ENCODE peak calls at places on chromosomes 13 and 19, in six cellular contexts. One of them, this sample, is unnamed.

GRCh38 chr19:56133858-56134654 is 7.0 kb upstream of the ZNF444 start:
- DNase-seq in coronary artery: no peak
- DNase-seq in left ventricle myocardium inferior: no peak
- DNase-seq in HTR-8/SVneo: no peak
- DNase-seq in iris pigment epithelial cell: peak; percentile 14
- DNase-seq in MV-4-11: peak; percentile 74
- DNase-seq in this sample: no peak

GRCh38 chr13:41782086-41782485 is 178.8 kb downstream of the VWA8 start:
- DNase-seq in coronary artery: no peak
- DNase-seq in left ventricle myocardium inferior: no peak
- DNase-seq in MV-4-11: no peak
- DNase-seq in HTR-8/SVneo: no peak
- DNase-seq in iris pigment epithelial cell: no peak
- DNase-seq in this sample: no peak

GRCh38 chr13:99658266-99658991 is 157.2 kb downstream of the TM9SF2 start:
- DNase-seq in MV-4-11: peak; percentile 47
- DNase-seq in iris pigment epithelial cell: peak; percentile 54
- DNase-seq in coronary artery: no peak
- DNase-seq in HTR-8/SVneo: no peak
- DNase-seq in left ventricle myocardium inferior: peak; percentile 59
- DNase-seq in this sample: peak; percentile 60

GRCh38 chr13:45773236-45773635 is 71.1 kb downstream of the CBY2 start:
- DNase-seq in HTR-8/SVneo: no peak
- DNase-seq in MV-4-11: no peak
- DNase-seq in left ventricle myocardium inferior: no peak
- DNase-seq in iris pigment epithelial cell: peak; percentile 49
- DNase-seq in coronary artery: no peak
- DNase-seq in this sample: no peak

GRCh38 chr19:48991823-48992570 is 1.1 kb downstream of the GYS1 start:
- DNase-seq in MV-4-11: peak; percentile 56
- DNase-seq in iris pigment epithelial cell: peak; percentile 88
- DNase-seq in HTR-8/SVneo: peak; percentile 73
- DNase-seq in left ventricle myocardium inferior: peak; percentile 63
- DNase-seq in coronary artery: peak; percentile 86
- DNase-seq in this sample: peak; percentile 75

GRCh38 chr19:18762125-18763023 is 28.7 kb downstream of the COMP start:
- DNase-seq in MV-4-11: peak; percentile 36
- DNase-seq in left ventricle myocardium inferior: peak; percentile 64
- DNase-seq in HTR-8/SVneo: no peak
- DNase-seq in iris pigment epithelial cell: peak; percentile 50
- DNase-seq in coronary artery: no peak
- DNase-seq in this sample: peak; percentile 71

GRCh38 chr13:95451656-95452055 is 100.9 kb upstream of the CLDN10 start:
- DNase-seq in left ventricle myocardium inferior: no peak
- DNase-seq in HTR-8/SVneo: no peak
- DNase-seq in MV-4-11: no peak
- DNase-seq in iris pigment epithelial cell: no peak
- DNase-seq in coronary artery: no peak
- DNase-seq in this sample: no peak

GRCh38 chr13:20222553-20222952 is 9.6 kb downstream of the GJB6 start:
- DNase-seq in MV-4-11: no peak
- DNase-seq in left ventricle myocardium inferior: no peak
- DNase-seq in iris pigment epithelial cell: no peak
- DNase-seq in coronary artery: no peak
- DNase-seq in HTR-8/SVneo: no peak
- DNase-seq in this sample: no peak

GRCh38 chr13:98981596-98982195 is 3.8 kb upstream of the DOCK9 start:
- DNase-seq in HTR-8/SVneo: no peak
- DNase-seq in coronary artery: no peak
- DNase-seq in iris pigment epithelial cell: no peak
- DNase-seq in left ventricle myocardium inferior: no peak
- DNase-seq in MV-4-11: no peak
- DNase-seq in this sample: no peak

GRCh38 chr13:94712812-94713555 is 639 bp upstream of the SOX21 start:
- DNase-seq in left ventricle myocardium inferior: no peak
- DNase-seq in iris pigment epithelial cell: peak; percentile 74
- DNase-seq in MV-4-11: no peak
- DNase-seq in HTR-8/SVneo: peak; percentile 19
- DNase-seq in coronary artery: no peak
- DNase-seq in this sample: no peak

GRCh38 chr13:49225358-49226042 is 5.4 kb downstream of the MLNR start:
- DNase-seq in left ventricle myocardium inferior: no peak
- DNase-seq in iris pigment epithelial cell: peak; percentile 22
- DNase-seq in coronary artery: no peak
- DNase-seq in HTR-8/SVneo: no peak
- DNase-seq in MV-4-11: peak; percentile 82
- DNase-seq in this sample: no peak

GRCh38 chr19:9435279-9436268 is at the start of gene ZNF266:
- DNase-seq in iris pigment epithelial cell: peak; percentile 92
- DNase-seq in left ventricle myocardium inferior: peak; percentile 88
- DNase-seq in HTR-8/SVneo: peak; percentile 95
- DNase-seq in coronary artery: peak; percentile 88
- DNase-seq in MV-4-11: peak; percentile 94
- DNase-seq in this sample: peak; percentile 89

GRCh38 chr13:34412817-34413365 is 529.2 kb upstream of the NBEA start:
- DNase-seq in HTR-8/SVneo: no peak
- DNase-seq in MV-4-11: peak; percentile 12
- DNase-seq in coronary artery: no peak
- DNase-seq in left ventricle myocardium inferior: no peak
- DNase-seq in iris pigment epithelial cell: peak; percentile 48
- DNase-seq in this sample: no peak

GRCh38 chr13:107271226-107271625 is 703.3 kb upstream of the ARGLU1 start:
- DNase-seq in left ventricle myocardium inferior: no peak
- DNase-seq in iris pigment epithelial cell: peak; percentile 82
- DNase-seq in MV-4-11: no peak
- DNase-seq in HTR-8/SVneo: peak; percentile 1
- DNase-seq in coronary artery: no peak
- DNase-seq in this sample: no peak

GRCh38 chr19:52962394-52963228 is at the start of gene ZNF816:
- DNase-seq in iris pigment epithelial cell: peak; percentile 96
- DNase-seq in HTR-8/SVneo: peak; percentile 86
- DNase-seq in left ventricle myocardium inferior: peak; percentile 99
- DNase-seq in MV-4-11: peak; percentile 95
- DNase-seq in coronary artery: peak; percentile 99
- DNase-seq in this sample: peak; percentile 98

GRCh38 chr19:8251025-8251472 is 41.9 kb downstream of the CERS4 start:
- DNase-seq in coronary artery: peak; percentile 81
- DNase-seq in left ventricle myocardium inferior: peak; percentile 89
- DNase-seq in iris pigment epithelial cell: no peak
- DNase-seq in MV-4-11: no peak
- DNase-seq in HTR-8/SVneo: no peak
- DNase-seq in this sample: peak; percentile 95

GRCh38 chr19:2986951-2987491 is 9.7 kb downstream of the TLE6 start:
- DNase-seq in coronary artery: no peak
- DNase-seq in HTR-8/SVneo: no peak
- DNase-seq in iris pigment epithelial cell: no peak
- DNase-seq in MV-4-11: no peak
- DNase-seq in left ventricle myocardium inferior: no peak
- DNase-seq in this sample: no peak

GRCh38 chr13:31970237-31970930 is 61.2 kb upstream of the FRY start:
- DNase-seq in iris pigment epithelial cell: peak; percentile 73
- DNase-seq in MV-4-11: no peak
- DNase-seq in HTR-8/SVneo: no peak
- DNase-seq in coronary artery: no peak
- DNase-seq in left ventricle myocardium inferior: no peak
- DNase-seq in this sample: no peak

GRCh38 chr13:24267801-24268200 is 41.6 kb upstream of the C1QTNF9 start:
- DNase-seq in MV-4-11: no peak
- DNase-seq in HTR-8/SVneo: no peak
- DNase-seq in left ventricle myocardium inferior: no peak
- DNase-seq in coronary artery: peak; percentile 17
- DNase-seq in iris pigment epithelial cell: no peak
- DNase-seq in this sample: no peak

GRCh38 chr19:10625003-10625761 is at the start of gene SLC44A2:
- DNase-seq in HTR-8/SVneo: peak; percentile 54
- DNase-seq in MV-4-11: no peak
- DNase-seq in iris pigment epithelial cell: peak; percentile 65
- DNase-seq in left ventricle myocardium inferior: peak; percentile 86
- DNase-seq in coronary artery: peak; percentile 83
- DNase-seq in this sample: peak; percentile 88

GRCh38 chr13:111337206-111337605 is 16.8 kb downstream of the TEX29 start:
- DNase-seq in MV-4-11: no peak
- DNase-seq in left ventricle myocardium inferior: no peak
- DNase-seq in HTR-8/SVneo: no peak
- DNase-seq in coronary artery: no peak
- DNase-seq in iris pigment epithelial cell: peak; percentile 65
- DNase-seq in this sample: no peak

GRCh38 chr19:10013834-10014618 is 743 bp downstream of the RDH8 start:
- DNase-seq in coronary artery: no peak
- DNase-seq in left ventricle myocardium inferior: no peak
- DNase-seq in MV-4-11: no peak
- DNase-seq in HTR-8/SVneo: no peak
- DNase-seq in iris pigment epithelial cell: no peak
- DNase-seq in this sample: no peak

GRCh38 chr19:41351339-41352245 is 2.1 kb downstream of the TGFB1 start:
- DNase-seq in iris pigment epithelial cell: peak; percentile 65
- DNase-seq in MV-4-11: peak; percentile 79
- DNase-seq in coronary artery: peak; percentile 83
- DNase-seq in HTR-8/SVneo: peak; percentile 69
- DNase-seq in left ventricle myocardium inferior: peak; percentile 75
- DNase-seq in this sample: peak; percentile 74

GRCh38 chr13:27245610-27246009 is 5.7 kb upstream of the RPL21 start:
- DNase-seq in left ventricle myocardium inferior: no peak
- DNase-seq in coronary artery: no peak
- DNase-seq in MV-4-11: no peak
- DNase-seq in iris pigment epithelial cell: no peak
- DNase-seq in HTR-8/SVneo: no peak
- DNase-seq in this sample: no peak

GRCh38 chr19:14398563-14398962 is 17.3 kb downstream of the ADGRE5 start:
- DNase-seq in left ventricle myocardium inferior: no peak
- DNase-seq in iris pigment epithelial cell: no peak
- DNase-seq in MV-4-11: no peak
- DNase-seq in coronary artery: no peak
- DNase-seq in HTR-8/SVneo: no peak
- DNase-seq in this sample: no peak

GRCh38 chr19:5643060-5643459 is 20.2 kb downstream of the SAFB start:
- DNase-seq in HTR-8/SVneo: no peak
- DNase-seq in left ventricle myocardium inferior: no peak
- DNase-seq in coronary artery: no peak
- DNase-seq in MV-4-11: no peak
- DNase-seq in iris pigment epithelial cell: no peak
- DNase-seq in this sample: no peak

GRCh38 chr13:110716235-110716505 is 2.7 kb downstream of the ING1 start:
- DNase-seq in left ventricle myocardium inferior: no peak
- DNase-seq in HTR-8/SVneo: no peak
- DNase-seq in iris pigment epithelial cell: peak; percentile 31
- DNase-seq in coronary artery: peak; percentile 82
- DNase-seq in MV-4-11: peak; percentile 23
- DNase-seq in this sample: no peak

GRCh38 chr13:52359534-52359933 is 46.4 kb downstream of the THSD1 start:
- DNase-seq in coronary artery: no peak
- DNase-seq in MV-4-11: no peak
- DNase-seq in iris pigment epithelial cell: no peak
- DNase-seq in HTR-8/SVneo: no peak
- DNase-seq in left ventricle myocardium inferior: no peak
- DNase-seq in this sample: no peak

GRCh38 chr19:15423130-15423529 is 4.3 kb upstream of the AKAP8L start:
- DNase-seq in coronary artery: no peak
- DNase-seq in HTR-8/SVneo: no peak
- DNase-seq in left ventricle myocardium inferior: no peak
- DNase-seq in MV-4-11: no peak
- DNase-seq in iris pigment epithelial cell: no peak
- DNase-seq in this sample: peak; percentile 23

GRCh38 chr19:15265849-15266248 is 33.6 kb upstream of the EPHX3 start:
- DNase-seq in left ventricle myocardium inferior: peak; percentile 90
- DNase-seq in coronary artery: peak; percentile 98
- DNase-seq in iris pigment epithelial cell: peak; percentile 90
- DNase-seq in HTR-8/SVneo: no peak
- DNase-seq in MV-4-11: no peak
- DNase-seq in this sample: peak; percentile 91

GRCh38 chr19:46977548-46977947 is 42.1 kb upstream of the NPAS1 start:
- DNase-seq in MV-4-11: no peak
- DNase-seq in left ventricle myocardium inferior: no peak
- DNase-seq in coronary artery: no peak
- DNase-seq in HTR-8/SVneo: no peak
- DNase-seq in iris pigment epithelial cell: no peak
- DNase-seq in this sample: peak; percentile 14

GRCh38 chr13:27534108-27534975 is 84.0 kb upstream of the MTIF3 start:
- DNase-seq in iris pigment epithelial cell: no peak
- DNase-seq in left ventricle myocardium inferior: no peak
- DNase-seq in MV-4-11: no peak
- DNase-seq in coronary artery: no peak
- DNase-seq in HTR-8/SVneo: no peak
- DNase-seq in this sample: no peak

GRCh38 chr19:50300814-50301606 is 28.2 kb downstream of the KCNC3 start:
- DNase-seq in HTR-8/SVneo: peak; percentile 59
- DNase-seq in iris pigment epithelial cell: peak; percentile 91
- DNase-seq in MV-4-11: peak; percentile 82
- DNase-seq in left ventricle myocardium inferior: no peak
- DNase-seq in coronary artery: no peak
- DNase-seq in this sample: no peak

GRCh38 chr13:74134777-74135305 is 637 bp upstream of the KLF12 start:
- DNase-seq in MV-4-11: no peak
- DNase-seq in left ventricle myocardium inferior: peak; percentile 66
- DNase-seq in coronary artery: peak; percentile 74
- DNase-seq in HTR-8/SVneo: no peak
- DNase-seq in iris pigment epithelial cell: no peak
- DNase-seq in this sample: peak; percentile 74

GRCh38 chr13:31818236-31818635 is 78.9 kb downstream of the RXFP2 start:
- DNase-seq in iris pigment epithelial cell: peak; percentile 7
- DNase-seq in left ventricle myocardium inferior: no peak
- DNase-seq in coronary artery: no peak
- DNase-seq in MV-4-11: no peak
- DNase-seq in HTR-8/SVneo: no peak
- DNase-seq in this sample: no peak

GRCh38 chr19:58040751-58041525 is 7.1 kb downstream of the ZSCAN1 start:
- DNase-seq in HTR-8/SVneo: no peak
- DNase-seq in left ventricle myocardium inferior: no peak
- DNase-seq in coronary artery: no peak
- DNase-seq in MV-4-11: no peak
- DNase-seq in iris pigment epithelial cell: no peak
- DNase-seq in this sample: no peak

GRCh38 chr13:113057084-113057483 is 48.5 kb upstream of the F7 start:
- DNase-seq in coronary artery: no peak
- DNase-seq in left ventricle myocardium inferior: no peak
- DNase-seq in iris pigment epithelial cell: no peak
- DNase-seq in HTR-8/SVneo: no peak
- DNase-seq in MV-4-11: no peak
- DNase-seq in this sample: no peak

GRCh38 chr19:47035495-47036232 is 12.8 kb downstream of the TMEM160 start:
- DNase-seq in iris pigment epithelial cell: peak; percentile 80
- DNase-seq in HTR-8/SVneo: peak; percentile 96
- DNase-seq in MV-4-11: peak; percentile 83
- DNase-seq in left ventricle myocardium inferior: peak; percentile 84
- DNase-seq in coronary artery: no peak
- DNase-seq in this sample: peak; percentile 81

This sample was measured in heart left ventricle.